ENCODE peak calls at places on chromosome 15, in ten cellular contexts. One of them, this sample, is unnamed.

GRCh38 chr15:49831206-49831965 is 210.5 kb downstream of the DTWD1 start:
- DNase-seq in H54: no peak
- DNase-seq in Right ventricle myocardium superior: peak
- DNase-seq in nucleus accumbens: no peak
- DNase-seq in neural crest cell: no peak
- DNase-seq in NCI-H774: no peak
- DNase-seq in activated CD4-positive, alpha-beta T cell treated with anti-CD3 and anti-CD28 coated beads, Interleukin-2, amount 10 ng/mL, durations not matched to agents 24 days and 14 days: no peak
- DNase-seq in CD4-positive, CD25-positive, alpha-beta regulatory T cell: no peak
- DNase-seq in uterus: peak
- DNase-seq in neuronal stem cell: no peak
- DNase-seq in this sample: no peak

GRCh38 chr15:37099321-37100108 is 834 bp downstream of the MEIS2 start:
- DNase-seq in H54: peak
- DNase-seq in Right ventricle myocardium superior: peak
- DNase-seq in nucleus accumbens: no peak
- DNase-seq in neural crest cell: no peak
- DNase-seq in NCI-H774: no peak
- DNase-seq in activated CD4-positive, alpha-beta T cell treated with anti-CD3 and anti-CD28 coated beads, Interleukin-2, amount 10 ng/mL, durations not matched to agents 24 days and 14 days: no peak
- DNase-seq in CD4-positive, CD25-positive, alpha-beta regulatory T cell: peak
- DNase-seq in uterus: peak
- DNase-seq in neuronal stem cell: peak
- DNase-seq in this sample: peak

GRCh38 chr15:79923068-79923514 is 26.3 kb upstream of the MTHFS start:
- DNase-seq in H54: peak
- DNase-seq in Right ventricle myocardium superior: peak
- DNase-seq in nucleus accumbens: peak
- DNase-seq in neural crest cell: peak
- DNase-seq in NCI-H774: peak
- DNase-seq in activated CD4-positive, alpha-beta T cell treated with anti-CD3 and anti-CD28 coated beads, Interleukin-2, amount 10 ng/mL, durations not matched to agents 24 days and 14 days: peak
- DNase-seq in CD4-positive, CD25-positive, alpha-beta regulatory T cell: peak
- DNase-seq in uterus: peak
- DNase-seq in neuronal stem cell: peak
- DNase-seq in this sample: peak

GRCh38 chr15:66830358-66830757 is 128.3 kb downstream of the SMAD6 start:
- DNase-seq in H54: peak
- DNase-seq in Right ventricle myocardium superior: peak
- DNase-seq in nucleus accumbens: no peak
- DNase-seq in neural crest cell: no peak
- DNase-seq in NCI-H774: no peak
- DNase-seq in activated CD4-positive, alpha-beta T cell treated with anti-CD3 and anti-CD28 coated beads, Interleukin-2, amount 10 ng/mL, durations not matched to agents 24 days and 14 days: no peak
- DNase-seq in CD4-positive, CD25-positive, alpha-beta regulatory T cell: no peak
- DNase-seq in uterus: no peak
- DNase-seq in neuronal stem cell: no peak
- DNase-seq in this sample: no peak

GRCh38 chr15:42608110-42608531 is 32.7 kb downstream of the STARD9 start:
- DNase-seq in H54: no peak
- DNase-seq in Right ventricle myocardium superior: no peak
- DNase-seq in nucleus accumbens: no peak
- DNase-seq in neural crest cell: no peak
- DNase-seq in NCI-H774: no peak
- DNase-seq in activated CD4-positive, alpha-beta T cell treated with anti-CD3 and anti-CD28 coated beads, Interleukin-2, amount 10 ng/mL, durations not matched to agents 24 days and 14 days: peak
- DNase-seq in CD4-positive, CD25-positive, alpha-beta regulatory T cell: peak
- DNase-seq in uterus: no peak
- DNase-seq in neuronal stem cell: no peak
- DNase-seq in this sample: no peak

GRCh38 chr15:99096173-99096893 is 8.5 kb upstream of the SYNM start:
- DNase-seq in H54: no peak
- DNase-seq in Right ventricle myocardium superior: no peak
- DNase-seq in nucleus accumbens: no peak
- DNase-seq in neural crest cell: no peak
- DNase-seq in NCI-H774: no peak
- DNase-seq in activated CD4-positive, alpha-beta T cell treated with anti-CD3 and anti-CD28 coated beads, Interleukin-2, amount 10 ng/mL, durations not matched to agents 24 days and 14 days: no peak
- DNase-seq in CD4-positive, CD25-positive, alpha-beta regulatory T cell: no peak
- DNase-seq in uterus: no peak
- DNase-seq in neuronal stem cell: no peak
- DNase-seq in this sample: no peak

GRCh38 chr15:82414536-82415191 is 15.0 kb upstream of the GOLGA6L9 start:
- DNase-seq in H54: no peak
- DNase-seq in Right ventricle myocardium superior: no peak
- DNase-seq in nucleus accumbens: no peak
- DNase-seq in neural crest cell: no peak
- DNase-seq in NCI-H774: no peak
- DNase-seq in activated CD4-positive, alpha-beta T cell treated with anti-CD3 and anti-CD28 coated beads, Interleukin-2, amount 10 ng/mL, durations not matched to agents 24 days and 14 days: no peak
- DNase-seq in CD4-positive, CD25-positive, alpha-beta regulatory T cell: no peak
- DNase-seq in uterus: no peak
- DNase-seq in neuronal stem cell: no peak
- DNase-seq in this sample: no peak

GRCh38 chr15:68610825-68611224 is 32.0 kb downstream of the CORO2B start:
- DNase-seq in H54: no peak
- DNase-seq in Right ventricle myocardium superior: no peak
- DNase-seq in nucleus accumbens: no peak
- DNase-seq in neural crest cell: no peak
- DNase-seq in NCI-H774: no peak
- DNase-seq in activated CD4-positive, alpha-beta T cell treated with anti-CD3 and anti-CD28 coated beads, Interleukin-2, amount 10 ng/mL, durations not matched to agents 24 days and 14 days: no peak
- DNase-seq in CD4-positive, CD25-positive, alpha-beta regulatory T cell: no peak
- DNase-seq in uterus: no peak
- DNase-seq in neuronal stem cell: no peak
- DNase-seq in this sample: no peak

GRCh38 chr15:86863226-86863915 is 783.7 kb downstream of the AGBL1 start:
- DNase-seq in H54: no peak
- DNase-seq in Right ventricle myocardium superior: no peak
- DNase-seq in nucleus accumbens: no peak
- DNase-seq in neural crest cell: no peak
- DNase-seq in NCI-H774: no peak
- DNase-seq in activated CD4-positive, alpha-beta T cell treated with anti-CD3 and anti-CD28 coated beads, Interleukin-2, amount 10 ng/mL, durations not matched to agents 24 days and 14 days: no peak
- DNase-seq in CD4-positive, CD25-positive, alpha-beta regulatory T cell: no peak
- DNase-seq in uterus: no peak
- DNase-seq in neuronal stem cell: no peak
- DNase-seq in this sample: no peak

GRCh38 chr15:64865998-64866520 is 24.3 kb downstream of the PLEKHO2 start:
- DNase-seq in H54: peak
- DNase-seq in Right ventricle myocardium superior: peak
- DNase-seq in nucleus accumbens: peak
- DNase-seq in neural crest cell: no peak
- DNase-seq in NCI-H774: no peak
- DNase-seq in activated CD4-positive, alpha-beta T cell treated with anti-CD3 and anti-CD28 coated beads, Interleukin-2, amount 10 ng/mL, durations not matched to agents 24 days and 14 days: no peak
- DNase-seq in CD4-positive, CD25-positive, alpha-beta regulatory T cell: no peak
- DNase-seq in uterus: no peak
- DNase-seq in neuronal stem cell: no peak
- DNase-seq in this sample: no peak

GRCh38 chr15:80591938-80592825 is 102.9 kb upstream of the ABHD17C start:
- DNase-seq in H54: no peak
- DNase-seq in Right ventricle myocardium superior: no peak
- DNase-seq in nucleus accumbens: no peak
- DNase-seq in neural crest cell: no peak
- DNase-seq in NCI-H774: no peak
- DNase-seq in activated CD4-positive, alpha-beta T cell treated with anti-CD3 and anti-CD28 coated beads, Interleukin-2, amount 10 ng/mL, durations not matched to agents 24 days and 14 days: no peak
- DNase-seq in CD4-positive, CD25-positive, alpha-beta regulatory T cell: no peak
- DNase-seq in uterus: no peak
- DNase-seq in neuronal stem cell: no peak
- DNase-seq in this sample: no peak

GRCh38 chr15:87089551-87089950 is 1009.9 kb downstream of the AGBL1 start:
- DNase-seq in H54: no peak
- DNase-seq in Right ventricle myocardium superior: no peak
- DNase-seq in nucleus accumbens: no peak
- DNase-seq in neural crest cell: no peak
- DNase-seq in NCI-H774: no peak
- DNase-seq in activated CD4-positive, alpha-beta T cell treated with anti-CD3 and anti-CD28 coated beads, Interleukin-2, amount 10 ng/mL, durations not matched to agents 24 days and 14 days: no peak
- DNase-seq in CD4-positive, CD25-positive, alpha-beta regulatory T cell: no peak
- DNase-seq in uterus: no peak
- DNase-seq in neuronal stem cell: no peak
- DNase-seq in this sample: no peak

GRCh38 chr15:50183112-50183794 is 1.3 kb downstream of the SLC27A2 start:
- DNase-seq in H54: no peak
- DNase-seq in Right ventricle myocardium superior: no peak
- DNase-seq in nucleus accumbens: no peak
- DNase-seq in neural crest cell: no peak
- DNase-seq in NCI-H774: no peak
- DNase-seq in activated CD4-positive, alpha-beta T cell treated with anti-CD3 and anti-CD28 coated beads, Interleukin-2, amount 10 ng/mL, durations not matched to agents 24 days and 14 days: peak
- DNase-seq in CD4-positive, CD25-positive, alpha-beta regulatory T cell: peak
- DNase-seq in uterus: no peak
- DNase-seq in neuronal stem cell: no peak
- DNase-seq in this sample: no peak

GRCh38 chr15:98722645-98723044 is 74.3 kb downstream of the IGF1R start:
- DNase-seq in H54: no peak
- DNase-seq in Right ventricle myocardium superior: no peak
- DNase-seq in nucleus accumbens: no peak
- DNase-seq in neural crest cell: no peak
- DNase-seq in NCI-H774: no peak
- DNase-seq in activated CD4-positive, alpha-beta T cell treated with anti-CD3 and anti-CD28 coated beads, Interleukin-2, amount 10 ng/mL, durations not matched to agents 24 days and 14 days: no peak
- DNase-seq in CD4-positive, CD25-positive, alpha-beta regulatory T cell: no peak
- DNase-seq in uterus: no peak
- DNase-seq in neuronal stem cell: no peak
- DNase-seq in this sample: no peak

GRCh38 chr15:47027322-47027946 is 689.9 kb upstream of the SEMA6D start:
- DNase-seq in H54: no peak
- DNase-seq in Right ventricle myocardium superior: no peak
- DNase-seq in nucleus accumbens: no peak
- DNase-seq in neural crest cell: no peak
- DNase-seq in NCI-H774: no peak
- DNase-seq in activated CD4-positive, alpha-beta T cell treated with anti-CD3 and anti-CD28 coated beads, Interleukin-2, amount 10 ng/mL, durations not matched to agents 24 days and 14 days: no peak
- DNase-seq in CD4-positive, CD25-positive, alpha-beta regulatory T cell: no peak
- DNase-seq in uterus: no peak
- DNase-seq in neuronal stem cell: no peak
- DNase-seq in this sample: no peak

GRCh38 chr15:74631935-74632560 is 16.4 kb downstream of the CLK3 start:
- DNase-seq in H54: peak
- DNase-seq in Right ventricle myocardium superior: peak
- DNase-seq in nucleus accumbens: peak
- DNase-seq in neural crest cell: peak
- DNase-seq in NCI-H774: peak
- DNase-seq in activated CD4-positive, alpha-beta T cell treated with anti-CD3 and anti-CD28 coated beads, Interleukin-2, amount 10 ng/mL, durations not matched to agents 24 days and 14 days: peak
- DNase-seq in CD4-positive, CD25-positive, alpha-beta regulatory T cell: peak
- DNase-seq in uterus: peak
- DNase-seq in neuronal stem cell: peak
- DNase-seq in this sample: peak

GRCh38 chr15:29040367-29040745 is 154.6 kb downstream of the APBA2 start:
- DNase-seq in H54: no peak
- DNase-seq in Right ventricle myocardium superior: no peak
- DNase-seq in nucleus accumbens: no peak
- DNase-seq in neural crest cell: no peak
- DNase-seq in NCI-H774: no peak
- DNase-seq in activated CD4-positive, alpha-beta T cell treated with anti-CD3 and anti-CD28 coated beads, Interleukin-2, amount 10 ng/mL, durations not matched to agents 24 days and 14 days: no peak
- DNase-seq in CD4-positive, CD25-positive, alpha-beta regulatory T cell: no peak
- DNase-seq in uterus: no peak
- DNase-seq in neuronal stem cell: peak
- DNase-seq in this sample: no peak

GRCh38 chr15:84859651-84860050 is 24.8 kb upstream of the SLC28A1 start:
- DNase-seq in H54: no peak
- DNase-seq in Right ventricle myocardium superior: no peak
- DNase-seq in nucleus accumbens: no peak
- DNase-seq in neural crest cell: no peak
- DNase-seq in NCI-H774: no peak
- DNase-seq in activated CD4-positive, alpha-beta T cell treated with anti-CD3 and anti-CD28 coated beads, Interleukin-2, amount 10 ng/mL, durations not matched to agents 24 days and 14 days: no peak
- DNase-seq in CD4-positive, CD25-positive, alpha-beta regulatory T cell: no peak
- DNase-seq in uterus: no peak
- DNase-seq in neuronal stem cell: no peak
- DNase-seq in this sample: no peak

GRCh38 chr15:72515591-72516389 is 41.7 kb downstream of the ARIH1 start:
- DNase-seq in H54: no peak
- DNase-seq in Right ventricle myocardium superior: no peak
- DNase-seq in nucleus accumbens: no peak
- DNase-seq in neural crest cell: no peak
- DNase-seq in NCI-H774: no peak
- DNase-seq in activated CD4-positive, alpha-beta T cell treated with anti-CD3 and anti-CD28 coated beads, Interleukin-2, amount 10 ng/mL, durations not matched to agents 24 days and 14 days: no peak
- DNase-seq in CD4-positive, CD25-positive, alpha-beta regulatory T cell: no peak
- DNase-seq in uterus: no peak
- DNase-seq in neuronal stem cell: no peak
- DNase-seq in this sample: no peak

GRCh38 chr15:72406936-72407335 is 8.8 kb downstream of the TMEM202 start:
- DNase-seq in H54: no peak
- DNase-seq in Right ventricle myocardium superior: no peak
- DNase-seq in nucleus accumbens: no peak
- DNase-seq in neural crest cell: no peak
- DNase-seq in NCI-H774: no peak
- DNase-seq in activated CD4-positive, alpha-beta T cell treated with anti-CD3 and anti-CD28 coated beads, Interleukin-2, amount 10 ng/mL, durations not matched to agents 24 days and 14 days: no peak
- DNase-seq in CD4-positive, CD25-positive, alpha-beta regulatory T cell: no peak
- DNase-seq in uterus: no peak
- DNase-seq in neuronal stem cell: no peak
- DNase-seq in this sample: no peak

GRCh38 chr15:80568298-80568697 is 126.8 kb upstream of the ABHD17C start:
- DNase-seq in H54: no peak
- DNase-seq in Right ventricle myocardium superior: no peak
- DNase-seq in nucleus accumbens: no peak
- DNase-seq in neural crest cell: no peak
- DNase-seq in NCI-H774: no peak
- DNase-seq in activated CD4-positive, alpha-beta T cell treated with anti-CD3 and anti-CD28 coated beads, Interleukin-2, amount 10 ng/mL, durations not matched to agents 24 days and 14 days: no peak
- DNase-seq in CD4-positive, CD25-positive, alpha-beta regulatory T cell: no peak
- DNase-seq in uterus: no peak
- DNase-seq in neuronal stem cell: no peak
- DNase-seq in this sample: no peak

GRCh38 chr15:79332824-79333510 is 22.1 kb downstream of the TMED3 start:
- DNase-seq in H54: no peak
- DNase-seq in Right ventricle myocardium superior: no peak
- DNase-seq in nucleus accumbens: no peak
- DNase-seq in neural crest cell: no peak
- DNase-seq in NCI-H774: no peak
- DNase-seq in activated CD4-positive, alpha-beta T cell treated with anti-CD3 and anti-CD28 coated beads, Interleukin-2, amount 10 ng/mL, durations not matched to agents 24 days and 14 days: no peak
- DNase-seq in CD4-positive, CD25-positive, alpha-beta regulatory T cell: no peak
- DNase-seq in uterus: no peak
- DNase-seq in neuronal stem cell: no peak
- DNase-seq in this sample: no peak

GRCh38 chr15:80093854-80094418 is 34.5 kb downstream of the ZFAND6 start:
- DNase-seq in H54: no peak
- DNase-seq in Right ventricle myocardium superior: peak
- DNase-seq in nucleus accumbens: no peak
- DNase-seq in neural crest cell: no peak
- DNase-seq in NCI-H774: no peak
- DNase-seq in activated CD4-positive, alpha-beta T cell treated with anti-CD3 and anti-CD28 coated beads, Interleukin-2, amount 10 ng/mL, durations not matched to agents 24 days and 14 days: no peak
- DNase-seq in CD4-positive, CD25-positive, alpha-beta regulatory T cell: no peak
- DNase-seq in uterus: peak
- DNase-seq in neuronal stem cell: no peak
- DNase-seq in this sample: peak